ENCODE peak calls at places on chromosomes 2 and 18, in eight cellular contexts. One of them, this sample, is unnamed.

GRCh38 chr2:181176540-181176939 is 196.1 kb downstream of the UBE2E3 start:
- DNase-seq in colonic mucosa: no peak
- DNase-seq in BJ: peak
- DNase-seq in foreskin fibroblast: no peak
- DNase-seq in Peyer's patch: no peak
- DNase-seq in spleen: no peak
- DNase-seq in adrenal gland: no peak
- DNase-seq in endodermal cell: no peak
- DNase-seq in this sample: peak

GRCh38 chr2:68182902-68183301 is 25.2 kb downstream of the PNO1 start:
- DNase-seq in adrenal gland: no peak
- DNase-seq in Peyer's patch: no peak
- DNase-seq in endodermal cell: no peak
- DNase-seq in colonic mucosa: no peak
- DNase-seq in spleen: no peak
- DNase-seq in foreskin fibroblast: no peak
- DNase-seq in BJ: no peak
- DNase-seq in this sample: no peak

GRCh38 chr2:39435974-39436591 is 1.0 kb downstream of the MAP4K3 start:
- DNase-seq in endodermal cell: no peak
- DNase-seq in BJ: no peak
- DNase-seq in colonic mucosa: peak
- DNase-seq in spleen: no peak
- DNase-seq in foreskin fibroblast: no peak
- DNase-seq in Peyer's patch: no peak
- DNase-seq in adrenal gland: no peak
- DNase-seq in this sample: no peak

GRCh38 chr2:46010925-46011490 is 286.2 kb upstream of the EPAS1 start:
- DNase-seq in foreskin fibroblast: no peak
- DNase-seq in adrenal gland: no peak
- DNase-seq in endodermal cell: no peak
- DNase-seq in Peyer's patch: no peak
- DNase-seq in colonic mucosa: no peak
- DNase-seq in spleen: no peak
- DNase-seq in BJ: no peak
- DNase-seq in this sample: peak

GRCh38 chr2:160087854-160088745 is 25.7 kb upstream of the PLA2R1 start:
- DNase-seq in endodermal cell: no peak
- DNase-seq in foreskin fibroblast: no peak
- DNase-seq in adrenal gland: no peak
- DNase-seq in spleen: no peak
- DNase-seq in BJ: no peak
- DNase-seq in colonic mucosa: no peak
- DNase-seq in Peyer's patch: no peak
- DNase-seq in this sample: no peak

GRCh38 chr18:67726882-67727281 is 210.4 kb upstream of the DSEL start:
- DNase-seq in colonic mucosa: no peak
- DNase-seq in BJ: no peak
- DNase-seq in spleen: no peak
- DNase-seq in endodermal cell: no peak
- DNase-seq in Peyer's patch: no peak
- DNase-seq in foreskin fibroblast: no peak
- DNase-seq in adrenal gland: no peak
- DNase-seq in this sample: no peak

GRCh38 chr2:9649261-9649660 is 18.5 kb upstream of the YWHAQ start:
- DNase-seq in Peyer's patch: no peak
- DNase-seq in colonic mucosa: no peak
- DNase-seq in BJ: no peak
- DNase-seq in adrenal gland: no peak
- DNase-seq in foreskin fibroblast: no peak
- DNase-seq in endodermal cell: peak
- DNase-seq in spleen: no peak
- DNase-seq in this sample: no peak

GRCh38 chr18:13553449-13553848 is 172.9 kb downstream of the FAM210A start:
- DNase-seq in BJ: no peak
- DNase-seq in endodermal cell: no peak
- DNase-seq in foreskin fibroblast: no peak
- DNase-seq in Peyer's patch: no peak
- DNase-seq in adrenal gland: no peak
- DNase-seq in colonic mucosa: no peak
- DNase-seq in spleen: no peak
- DNase-seq in this sample: no peak

GRCh38 chr2:59664946-59665345 is 888.5 kb downstream of the BCL11A start:
- DNase-seq in spleen: peak
- DNase-seq in Peyer's patch: no peak
- DNase-seq in BJ: no peak
- DNase-seq in adrenal gland: no peak
- DNase-seq in colonic mucosa: no peak
- DNase-seq in endodermal cell: no peak
- DNase-seq in foreskin fibroblast: no peak
- DNase-seq in this sample: no peak

GRCh38 chr2:127676906-127677305 is 1.6 kb upstream of the LIMS2 start:
- DNase-seq in BJ: no peak
- DNase-seq in endodermal cell: peak
- DNase-seq in adrenal gland: no peak
- DNase-seq in Peyer's patch: no peak
- DNase-seq in colonic mucosa: no peak
- DNase-seq in spleen: no peak
- DNase-seq in foreskin fibroblast: no peak
- DNase-seq in this sample: no peak

GRCh38 chr18:54150226-54150625 is 74.2 kb downstream of the MBD2 start:
- DNase-seq in adrenal gland: no peak
- DNase-seq in foreskin fibroblast: no peak
- DNase-seq in colonic mucosa: no peak
- DNase-seq in Peyer's patch: no peak
- DNase-seq in BJ: no peak
- DNase-seq in spleen: no peak
- DNase-seq in endodermal cell: peak
- DNase-seq in this sample: no peak

GRCh38 chr18:62045316-62045715 is 141.5 kb downstream of the PIGN start:
- DNase-seq in colonic mucosa: no peak
- DNase-seq in foreskin fibroblast: no peak
- DNase-seq in spleen: no peak
- DNase-seq in Peyer's patch: no peak
- DNase-seq in endodermal cell: no peak
- DNase-seq in BJ: no peak
- DNase-seq in adrenal gland: no peak
- DNase-seq in this sample: no peak

DNA sequence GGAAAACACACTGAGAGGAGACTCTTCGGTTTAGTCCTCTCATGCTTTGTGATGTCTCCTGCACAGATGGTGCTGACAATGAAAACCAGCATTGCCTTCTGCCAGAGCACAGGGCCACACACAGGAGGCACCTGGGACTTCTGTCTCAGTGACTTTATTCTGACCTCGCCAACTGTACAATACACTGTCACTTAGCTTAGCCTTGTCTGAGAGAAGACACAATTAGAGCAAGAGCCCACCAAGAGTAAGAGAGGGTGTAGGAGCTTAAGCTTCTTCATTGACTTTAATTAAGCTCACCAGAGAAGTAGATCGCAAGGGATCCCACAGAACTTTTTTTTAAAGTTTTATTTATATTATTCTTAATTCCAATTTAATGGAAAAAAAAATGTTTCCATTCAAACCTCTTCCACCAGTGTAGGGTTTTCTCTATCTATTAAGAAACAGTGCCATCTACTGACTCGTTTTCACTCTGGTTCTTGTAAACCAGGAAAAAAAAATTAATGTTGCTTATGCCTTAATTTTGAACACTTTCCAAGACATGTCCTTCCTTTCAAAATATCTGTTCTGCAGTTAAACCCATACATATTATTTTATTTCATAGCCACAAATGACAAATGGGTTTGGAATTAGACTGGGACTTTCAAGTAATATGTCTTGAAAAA is 42.4 kb upstream of the DDX18 start:
- DNase-seq in foreskin fibroblast: peak
- DNase-seq in colonic mucosa: no peak
- DNase-seq in endodermal cell: no peak
- DNase-seq in BJ: no peak
- DNase-seq in spleen: no peak
- DNase-seq in adrenal gland: no peak
- DNase-seq in Peyer's patch: no peak
- DNase-seq in this sample: peak
- TF ChIP-seq CTCF in foreskin fibroblast: peak
- TF ChIP-seq CTCF in colonic mucosa: no peak
- TF ChIP-seq CTCF in endodermal cell: peak
- TF ChIP-seq CTCF in BJ: peak
- TF ChIP-seq CTCF in spleen: no peak
- TF ChIP-seq CTCF in adrenal gland: peak
- TF ChIP-seq CTCF in Peyer's patch: peak
- TF ChIP-seq CTCF in this sample: no peak

DNA sequence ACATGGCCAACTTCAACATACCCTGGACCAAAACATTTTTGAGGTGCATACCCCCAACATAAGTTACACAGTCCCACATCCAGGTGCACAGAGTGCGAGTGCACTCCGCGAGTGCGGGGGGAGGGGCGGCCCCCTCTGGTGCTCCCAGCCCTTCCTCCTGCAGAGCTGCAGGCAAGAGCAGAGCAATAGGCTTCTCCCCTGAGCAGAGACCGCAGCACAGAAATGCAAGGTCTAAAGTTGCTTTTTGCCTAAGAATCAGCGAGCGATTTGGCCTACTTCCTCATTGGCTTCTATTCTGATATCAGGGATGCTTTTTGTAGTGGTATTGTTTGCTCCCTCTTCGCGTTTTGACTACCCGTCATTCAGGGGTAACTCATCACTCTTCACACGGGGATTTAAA is 40.6 kb downstream of the BOLA3 start:
- DNase-seq in foreskin fibroblast: no peak
- DNase-seq in BJ: no peak
- DNase-seq in endodermal cell: peak
- DNase-seq in spleen: no peak
- DNase-seq in Peyer's patch: no peak
- DNase-seq in adrenal gland: no peak
- DNase-seq in colonic mucosa: no peak
- DNase-seq in this sample: no peak
- H3K4me3 ChIP-seq in foreskin fibroblast: no peak
- H3K4me3 ChIP-seq in BJ: no peak
- H3K4me3 ChIP-seq in endodermal cell: peak
- H3K4me3 ChIP-seq in spleen: no peak
- H3K4me3 ChIP-seq in Peyer's patch: no peak
- H3K4me3 ChIP-seq in adrenal gland: no peak
- H3K4me3 ChIP-seq in colonic mucosa: no peak
- H3K4me3 ChIP-seq in this sample: no peak

DNA sequence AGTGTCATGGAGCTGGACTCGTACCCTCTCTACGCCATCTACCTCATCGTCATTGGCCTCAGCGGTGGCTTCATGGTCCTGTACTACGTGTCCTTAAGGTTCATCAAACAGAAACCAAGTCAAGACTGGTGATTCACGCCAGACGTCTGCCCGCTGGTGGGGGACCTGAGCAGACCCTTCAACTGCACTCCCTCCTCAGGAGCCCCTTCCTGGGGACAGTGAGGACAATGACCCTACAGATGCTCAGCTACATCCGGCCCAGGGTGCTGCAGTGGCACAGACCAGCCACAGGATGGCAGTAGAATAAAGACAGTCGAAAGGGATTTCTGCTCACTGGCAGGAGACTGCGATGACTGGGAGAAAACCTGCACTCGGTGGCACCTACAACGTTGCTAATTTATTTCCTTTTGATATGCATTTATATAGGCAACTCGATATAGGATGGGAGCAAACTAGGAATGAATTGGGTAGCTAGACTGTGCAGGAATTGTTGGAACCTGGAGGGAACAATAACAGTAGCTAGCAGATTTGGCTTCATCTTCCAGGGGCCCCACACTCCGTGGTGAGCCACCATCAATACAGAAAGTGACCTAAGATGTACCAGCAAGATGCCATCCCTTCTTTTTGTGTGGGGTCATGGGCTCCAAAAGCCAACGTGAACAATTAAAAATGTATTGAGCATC is 39.2 kb downstream of the ABCG8 start:
- DNase-seq in spleen: no peak
- DNase-seq in Peyer's patch: peak
- DNase-seq in colonic mucosa: peak
- DNase-seq in BJ: peak
- DNase-seq in foreskin fibroblast: peak
- DNase-seq in endodermal cell: peak
- DNase-seq in adrenal gland: peak
- DNase-seq in this sample: peak
- TF ChIP-seq CTCF in spleen: peak
- TF ChIP-seq CTCF in Peyer's patch: peak
- TF ChIP-seq CTCF in colonic mucosa: peak
- TF ChIP-seq CTCF in BJ: peak
- TF ChIP-seq CTCF in foreskin fibroblast: peak
- TF ChIP-seq CTCF in endodermal cell: peak
- TF ChIP-seq CTCF in adrenal gland: peak
- TF ChIP-seq CTCF in this sample: peak

DNA sequence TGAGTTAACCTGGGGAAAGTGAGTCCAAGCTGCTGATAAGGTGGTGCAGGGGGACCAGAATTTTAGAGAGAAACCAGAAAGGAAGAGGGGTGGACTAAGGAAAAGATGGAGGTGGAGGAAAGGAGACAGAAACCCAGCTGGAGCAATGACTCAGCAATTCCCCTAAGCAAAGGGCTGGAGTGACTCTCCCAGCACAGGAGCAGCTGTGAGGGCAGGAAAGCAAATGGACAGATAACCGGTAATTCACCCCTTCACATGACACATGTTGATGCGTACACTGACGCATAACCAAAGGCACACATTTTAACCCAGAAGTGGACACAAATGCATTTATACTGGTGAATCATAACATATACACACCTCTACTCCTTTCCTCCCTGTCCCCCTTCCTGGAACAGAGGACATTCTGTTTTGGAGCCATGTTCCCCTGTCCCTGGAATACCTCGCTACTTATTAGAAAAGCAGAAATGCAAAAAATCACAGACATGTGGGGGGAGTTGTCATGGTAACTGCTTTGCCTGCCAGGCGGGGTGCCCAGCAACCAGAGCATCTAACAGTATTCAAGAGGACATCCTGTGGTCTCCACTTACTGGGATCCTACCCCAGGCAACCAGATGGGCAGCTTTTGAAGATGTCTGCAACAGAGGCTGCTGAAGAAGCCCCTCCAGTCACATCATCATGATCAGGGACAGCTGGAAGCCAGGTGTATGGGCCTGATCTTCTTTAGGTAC is 4.7 kb downstream of the CDK5R2 start:
- DNase-seq in BJ: no peak
- DNase-seq in endodermal cell: peak
- DNase-seq in colonic mucosa: no peak
- DNase-seq in spleen: no peak
- DNase-seq in adrenal gland: no peak
- DNase-seq in foreskin fibroblast: peak
- DNase-seq in Peyer's patch: peak
- DNase-seq in this sample: peak
- H3K4me3 ChIP-seq in BJ: no peak
- H3K4me3 ChIP-seq in endodermal cell: peak
- H3K4me3 ChIP-seq in colonic mucosa: no peak
- H3K4me3 ChIP-seq in spleen: no peak
- H3K4me3 ChIP-seq in adrenal gland: no peak
- H3K4me3 ChIP-seq in foreskin fibroblast: no peak
- H3K4me3 ChIP-seq in Peyer's patch: no peak
- H3K4me3 ChIP-seq in this sample: no peak